ENCODE peak calls at places on chromosome 11, in four cellular contexts. One of them, this sample, is unnamed.
A peak's percentile ranks its signal among the peaks of the same experiment; 100 is the strongest.

GRCh38 chr11:68067991-68068390 is 29.2 kb downstream of the TCIRG1 start:
- DNase-seq in WTC11: no peak
- DNase-seq in activated effector memory CD4-positive, alpha-beta T cell treated with anti-CD3 and anti-CD28 coated beads, Interleukin-2, amount 50 U/mL, for 16 hours: no peak
- DNase-seq in activated T-cell treated with anti-CD3 and anti-CD28 coated beads for 1 hour: no peak
- DNase-seq in this sample: no peak

GRCh38 chr11:27717377-27717776 is 17.1 kb upstream of the BDNF start:
- DNase-seq in WTC11: no peak
- DNase-seq in activated effector memory CD4-positive, alpha-beta T cell treated with anti-CD3 and anti-CD28 coated beads, Interleukin-2, amount 50 U/mL, for 16 hours: no peak
- DNase-seq in activated T-cell treated with anti-CD3 and anti-CD28 coated beads for 1 hour: no peak
- DNase-seq in this sample: peak; percentile 84

GRCh38 chr11:83599066-83599465 is 312.9 kb upstream of the CCDC90B start:
- DNase-seq in WTC11: no peak
- DNase-seq in activated effector memory CD4-positive, alpha-beta T cell treated with anti-CD3 and anti-CD28 coated beads, Interleukin-2, amount 50 U/mL, for 16 hours: no peak
- DNase-seq in activated T-cell treated with anti-CD3 and anti-CD28 coated beads for 1 hour: no peak
- DNase-seq in this sample: no peak

GRCh38 chr11:9260182-9261146 is 4.7 kb downstream of the DENND5A start:
- DNase-seq in WTC11: no peak
- DNase-seq in activated effector memory CD4-positive, alpha-beta T cell treated with anti-CD3 and anti-CD28 coated beads, Interleukin-2, amount 50 U/mL, for 16 hours: no peak
- DNase-seq in activated T-cell treated with anti-CD3 and anti-CD28 coated beads for 1 hour: no peak
- DNase-seq in this sample: no peak

GRCh38 chr11:71580057-71581003 is 2.3 kb downstream of the KRTAP5-11 start:
- DNase-seq in WTC11: peak; percentile 63
- DNase-seq in activated effector memory CD4-positive, alpha-beta T cell treated with anti-CD3 and anti-CD28 coated beads, Interleukin-2, amount 50 U/mL, for 16 hours: peak; percentile 69
- DNase-seq in activated T-cell treated with anti-CD3 and anti-CD28 coated beads for 1 hour: no peak
- DNase-seq in this sample: peak; percentile 70

GRCh38 chr11:70537576-70538571 is 139.5 kb downstream of the CTTN start:
- DNase-seq in WTC11: no peak
- DNase-seq in activated effector memory CD4-positive, alpha-beta T cell treated with anti-CD3 and anti-CD28 coated beads, Interleukin-2, amount 50 U/mL, for 16 hours: no peak
- DNase-seq in activated T-cell treated with anti-CD3 and anti-CD28 coated beads for 1 hour: no peak
- DNase-seq in this sample: no peak

GRCh38 chr11:11620966-11621880 is 582 bp downstream of the GALNT18 start:
- DNase-seq in WTC11: no peak
- DNase-seq in activated effector memory CD4-positive, alpha-beta T cell treated with anti-CD3 and anti-CD28 coated beads, Interleukin-2, amount 50 U/mL, for 16 hours: no peak
- DNase-seq in activated T-cell treated with anti-CD3 and anti-CD28 coated beads for 1 hour: no peak
- DNase-seq in this sample: peak; percentile 58

GRCh38 chr11:125591659-125592304 is 870 bp upstream of the STT3A start:
- DNase-seq in WTC11: peak; percentile 44
- DNase-seq in activated effector memory CD4-positive, alpha-beta T cell treated with anti-CD3 and anti-CD28 coated beads, Interleukin-2, amount 50 U/mL, for 16 hours: peak; percentile 81
- DNase-seq in activated T-cell treated with anti-CD3 and anti-CD28 coated beads for 1 hour: peak; percentile 24
- DNase-seq in this sample: no peak

GRCh38 chr11:2797741-2798361 is 87.7 kb downstream of the CDKN1C start:
- DNase-seq in WTC11: peak; percentile 7
- DNase-seq in activated effector memory CD4-positive, alpha-beta T cell treated with anti-CD3 and anti-CD28 coated beads, Interleukin-2, amount 50 U/mL, for 16 hours: no peak
- DNase-seq in activated T-cell treated with anti-CD3 and anti-CD28 coated beads for 1 hour: no peak
- DNase-seq in this sample: no peak